ENCODE peak calls at places on chromosomes 12 and 14, in seven cellular contexts. C is Caco-2; Q is retinal pigment epithelial cell; L is choroid plexus epithelial cell; K is CD8-positive, alpha-beta T cell; J is progenitor cell of endocrine pancreas; A is psoas muscle. V is an unnamed sample.

GRCh38 chr12:64610660-64611429 is 550 bp downstream of the RASSF3 start:
- DNase-seq in L (peak), K (peak), J (peak), C (peak), Q (no peak), A (peak), V (no peak)

GRCh38 chr14:95039993-95040348 is 117.4 kb downstream of the DICER1 start:
- DNase-seq in Q (no peak), C (no peak), K (no peak), A (no peak), J (no peak), L (no peak), V (no peak)

GRCh38 chr12:132662901-132663755 is 24.0 kb downstream of the POLE start:
- DNase-seq in Q (no peak), K (no peak), L (no peak), A (no peak), C (no peak), J (no peak), V (no peak)

GRCh38 chr14:52913271-52913670 is 37.6 kb downstream of the FERMT2 start:
- DNase-seq in C (no peak), L (peak), J (no peak), Q (no peak), K (no peak), A (no peak), V (no peak)

GRCh38 chr12:6368906-6369525 is 6.3 kb downstream of the SCNN1A start:
- DNase-seq in J (no peak), A (no peak), K (no peak), C (no peak), L (no peak), Q (no peak), V (no peak)

GRCh38 chr12:113274848-113275247 is 53.6 kb downstream of the TPCN1 start:
- DNase-seq in J (no peak), Q (no peak), C (no peak), L (no peak), K (no peak), A (no peak), V (no peak)

GRCh38 chr14:59060841-59061240 is 127.6 kb upstream of the DAAM1 start:
- DNase-seq in Q (no peak), L (no peak), K (no peak), J (no peak), C (no peak), A (no peak), V (peak)

GRCh38 chr14:94103554-94104165 is 6.9 kb upstream of the IFI27 start:
- DNase-seq in K (no peak), Q (peak), A (no peak), C (no peak), J (no peak), L (peak), V (no peak)

GRCh38 chr14:83133986-83134664 is 1600.5 kb upstream of the SEL1L start:
- DNase-seq in A (no peak), L (no peak), C (no peak), K (no peak), Q (peak), J (no peak), V (no peak)

GRCh38 chr12:124727244-124727673 is 136.4 kb downstream of the SCARB1 start:
- DNase-seq in K (no peak), C (no peak), A (peak), J (no peak), Q (no peak), L (no peak), V (no peak)

GRCh38 chr14:98798099-98798498 is 473.9 kb downstream of the BCL11B start:
- DNase-seq in Q (no peak), J (no peak), A (no peak), L (no peak), K (no peak), C (peak), V (no peak)

GRCh38 chr12:22971771-22972191 is 346.8 kb downstream of the ETNK1 start:
- DNase-seq in K (no peak), Q (no peak), L (peak), A (no peak), C (no peak), J (no peak), V (no peak)

GRCh38 chr14:68669101-68669500 is 123.8 kb downstream of the ZFP36L1 start:
- DNase-seq in J (no peak), K (no peak), C (peak), Q (peak), A (no peak), L (no peak), V (no peak)

GRCh38 chr14:101972126-101972785 is 7.9 kb downstream of the DYNC1H1 start:
- DNase-seq in C (peak), K (no peak), L (peak), Q (peak), A (peak), J (no peak), V (peak)

GRCh38 chr14:34710744-34711143 is 3.6 kb downstream of the CFL2 start:
- DNase-seq in A (no peak), J (no peak), Q (no peak), C (no peak), K (no peak), L (peak), V (no peak)

GRCh38 chr12:53735556-53735955 is 8.3 kb upstream of the CALCOCO1 start:
- DNase-seq in J (no peak), A (peak), C (no peak), K (no peak), Q (no peak), L (no peak), V (no peak)

GRCh38 chr14:71952381-71953363 is 20.4 kb downstream of the RGS6 start:
- DNase-seq in C (no peak), J (no peak), Q (no peak), A (no peak), K (no peak), L (no peak), V (no peak)

GRCh38 chr12:49703647-49704137 is 3.5 kb downstream of the FMNL3 start:
- DNase-seq in C (no peak), Q (no peak), J (no peak), K (no peak), L (peak), A (no peak), V (no peak)

GRCh38 chr12:90959538-90960139 is 4.7 kb upstream of the CCER1 start:
- DNase-seq in K (no peak), Q (no peak), A (no peak), J (no peak), L (peak), C (peak), V (no peak)

GRCh38 chr12:132838464-132839080 is 9.9 kb upstream of the GOLGA3 start:
- DNase-seq in K (no peak), A (no peak), C (no peak), Q (no peak), L (no peak), J (no peak), V (no peak)

GRCh38 chr14:101590616-101591015 is 29.3 kb downstream of the DIO3 start:
- DNase-seq in C (no peak), L (no peak), K (no peak), J (no peak), A (no peak), Q (no peak), V (no peak)

GRCh38 chr12:14408208-14408607 is 42.7 kb downstream of the ATF7IP start:
- DNase-seq in L (peak), A (no peak), Q (peak), C (no peak), K (no peak), J (no peak), V (no peak)

GRCh38 chr12:2302711-2303255 is 250.0 kb downstream of the CACNA1C start:
- DNase-seq in J (no peak), Q (no peak), C (no peak), A (no peak), K (no peak), L (no peak), V (no peak)

GRCh38 chr12:122422769-122423257 is 344 bp upstream of the CLIP1 start:
- DNase-seq in C (peak), Q (no peak), J (peak), L (peak), A (peak), K (no peak), V (no peak)

GRCh38 chr12:104669851-104670337 is 213.1 kb downstream of the CHST11 start:
- DNase-seq in J (no peak), C (no peak), Q (no peak), K (no peak), L (peak), A (peak), V (no peak)

GRCh38 chr14:106286697-106287290 is 760.4 kb downstream of the TMEM121 start:
- DNase-seq in L (no peak), J (no peak), C (peak), A (no peak), K (no peak), Q (no peak), V (no peak)
- TF ChIP-seq CTCF in L (no peak), J (no peak), C (peak), A (no peak), K (peak), Q (no peak), V (no peak)

DNA sequence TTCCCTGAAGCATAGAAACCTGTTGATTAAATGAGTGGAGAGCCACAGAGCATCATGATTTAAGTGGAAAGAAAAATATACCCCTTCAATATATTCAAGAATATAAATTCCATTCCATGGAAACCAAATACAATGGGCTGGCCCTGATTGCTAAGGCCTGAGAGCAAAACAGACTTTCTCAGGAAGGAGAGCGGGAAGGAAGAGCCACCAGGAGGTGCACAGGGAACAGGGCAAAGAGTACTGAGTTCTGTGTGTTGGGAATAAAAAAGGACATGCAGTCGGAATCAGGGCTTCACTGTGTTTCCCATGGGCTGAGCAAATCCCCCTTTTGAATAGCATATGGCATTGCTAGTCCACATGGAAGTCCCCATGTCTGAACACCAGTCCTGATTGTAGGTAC is 69.7 kb upstream of the PLEKHG3 start:
- DNase-seq in K (no peak), J (no peak), A (no peak), Q (no peak), L (no peak), C (no peak), V (no peak)
- TF ChIP-seq CTCF in K (no peak), J (no peak), A (no peak), Q (no peak), L (no peak), C (no peak), V (no peak)

GRCh38 chr14:24072881-24073877 is 1.8 kb downstream of the CPNE6 start:
- DNase-seq in L (no peak), C (no peak), J (no peak), A (no peak), Q (no peak), K (no peak), V (no peak)
- TF ChIP-seq CTCF in L (no peak), C (no peak), J (no peak), A (no peak), Q (no peak), K (no peak), V (no peak)

GRCh38 chr12:4444031-4444430 is 1.6 kb downstream of the FGF6 start:
- DNase-seq in C (no peak), K (no peak), J (no peak), A (no peak), Q (no peak), L (no peak), V (no peak)
- TF ChIP-seq CTCF in C (no peak), K (no peak), J (no peak), A (no peak), Q (no peak), L (no peak), V (no peak)

GRCh38 chr14:60277605-60278190 is 28.7 kb downstream of the PPM1A start:
- DNase-seq in J (no peak), C (no peak), A (no peak), K (no peak), L (no peak), Q (no peak), V (no peak)

GRCh38 chr14:60276347-60276746 is 27.3 kb downstream of the PPM1A start:
- DNase-seq in Q (no peak), A (no peak), J (no peak), L (no peak), C (peak), K (no peak), V (no peak)

GRCh38 chr14:60275932-60276331 is 26.9 kb downstream of the PPM1A start:
- DNase-seq in J (no peak), K (no peak), A (no peak), L (no peak), C (peak), Q (no peak), V (no peak)

GRCh38 chr14:60274448-60274847 is 25.4 kb downstream of the PPM1A start:
- DNase-seq in A (no peak), K (no peak), Q (no peak), L (no peak), J (no peak), C (no peak), V (no peak)

DNA sequence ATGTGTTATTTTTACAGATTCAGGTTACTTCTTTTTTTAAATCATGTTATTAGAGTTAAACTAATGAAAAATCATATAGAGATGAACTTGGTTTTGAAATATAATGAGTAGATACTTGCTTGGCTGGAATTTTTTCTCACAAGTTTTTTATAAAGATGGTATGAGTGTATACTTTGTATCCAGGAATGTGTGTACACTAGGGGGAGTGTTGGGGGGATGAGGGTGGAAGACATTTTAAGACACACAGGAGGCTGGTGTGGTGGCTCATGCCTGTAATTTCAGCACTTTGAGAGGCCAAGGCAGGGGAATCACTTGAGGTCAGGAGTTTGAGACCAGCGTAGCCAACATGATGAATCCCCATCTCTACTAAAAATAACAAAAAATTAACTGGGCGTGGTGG is 23.2 kb downstream of the PPM1A start:
- DNase-seq in K (no peak), L (no peak), C (no peak), A (no peak), Q (no peak), J (no peak), V (no peak)
- TF ChIP-seq CTCF in K (no peak), L (no peak), C (no peak), A (no peak), Q (peak), J (no peak), V (peak)

GRCh38 chr12:68611094-68611818 is 557 bp downstream of the RAP1B start:
- DNase-seq in J (peak), L (peak), C (peak), Q (no peak), K (no peak), A (peak), V (no peak)
- TF ChIP-seq CTCF in J (no peak), L (peak), C (no peak), Q (no peak), K (no peak), A (no peak), V (no peak)